ENCODE peak calls at places on chromosomes 2 and 18, in four cellular contexts. M, N, S and Q are unnamed samples.

GRCh38 chr2:46334389-46335345 is 37.5 kb downstream of the EPAS1 start:
- DNase-seq in M (no peak), N (no peak), S (no peak), Q (no peak)

GRCh38 chr2:151840216-151840691 is 12.0 kb upstream of the ARL5A start:
- DNase-seq in M (no peak), N (peak; percentile 82), S (no peak), Q (no peak)

GRCh38 chr18:59079264-59079972 is 60.3 kb upstream of the SEC11C start:
- DNase-seq in M (no peak), N (no peak), S (no peak), Q (no peak)

GRCh38 chr2:236250286-236250685 is 13.9 kb downstream of the ASB18 start:
- DNase-seq in M (no peak), N (no peak), S (peak; percentile 21), Q (no peak)

GRCh38 chr2:95001117-95001551 is 24.4 kb upstream of the MAL start:
- DNase-seq in M (no peak), N (no peak), S (no peak), Q (no peak)

GRCh38 chr2:29335391-29335790 is 220.2 kb downstream of the CLIP4 start:
- DNase-seq in M (no peak), N (no peak), S (no peak), Q (no peak)

GRCh38 chr2:28610583-28611201 is 114.8 kb downstream of the PLB1 start:
- DNase-seq in M (peak; percentile 58), N (no peak), S (peak; percentile 36), Q (no peak)

GRCh38 chr2:1781291-1782080 is 37.2 kb upstream of the PXDN start:
- DNase-seq in M (no peak), N (no peak), S (no peak), Q (no peak)

GRCh38 chr2:84940836-84941412 is 30.0 kb upstream of the KCMF1 start:
- DNase-seq in M (no peak), N (no peak), S (no peak), Q (no peak)

GRCh38 chr2:98560256-98560771 is 48.0 kb downstream of the COA5 start:
- DNase-seq in M (peak; percentile 91), N (no peak), S (no peak), Q (no peak)

GRCh38 chr2:113276906-113277425 is 1.8 kb downstream of the PAX8 start:
- DNase-seq in M (no peak), N (no peak), S (no peak), Q (no peak)

GRCh38 chr18:12904012-12904516 is 20.0 kb upstream of the PTPN2 start:
- DNase-seq in M (peak; percentile 98), N (no peak), S (no peak), Q (no peak)

GRCh38 chr2:227147023-227147422 is 17.0 kb downstream of the COL4A4 start:
- DNase-seq in M (no peak), N (no peak), S (no peak), Q (no peak)

GRCh38 chr2:42860518-42861094 is 68.2 kb upstream of the HAAO start:
- DNase-seq in M (no peak), N (no peak), S (no peak), Q (no peak)

GRCh38 chr2:189899101-189899500 is 114.9 kb downstream of the PMS1 start:
- DNase-seq in M (no peak), N (no peak), S (no peak), Q (no peak)

GRCh38 chr2:154189963-154190362 is 318.2 kb downstream of the GALNT13 start:
- DNase-seq in M (no peak), N (no peak), S (no peak), Q (no peak)

GRCh38 chr2:136025057-136025973 is 39.9 kb upstream of the DARS1 start:
- DNase-seq in M (peak; percentile 43), N (no peak), S (no peak), Q (no peak)

GRCh38 chr18:35571138-35571537 is 10.4 kb upstream of the GALNT1 start:
- DNase-seq in M (no peak), N (no peak), S (no peak), Q (no peak)

GRCh38 chr18:79979843-79980242 is 8.5 kb downstream of the TXNL4A start:
- DNase-seq in M (no peak), N (no peak), S (no peak), Q (no peak)

GRCh38 chr2:178194600-178195389 is 483 bp downstream of the OSBPL6 start:
- DNase-seq in M (peak; percentile 68), N (no peak), S (no peak), Q (peak; percentile 24)

GRCh38 chr2:159177957-159178356 is 108.5 kb downstream of the WDSUB1 start:
- DNase-seq in M (no peak), N (no peak), S (no peak), Q (no peak)

DNA sequence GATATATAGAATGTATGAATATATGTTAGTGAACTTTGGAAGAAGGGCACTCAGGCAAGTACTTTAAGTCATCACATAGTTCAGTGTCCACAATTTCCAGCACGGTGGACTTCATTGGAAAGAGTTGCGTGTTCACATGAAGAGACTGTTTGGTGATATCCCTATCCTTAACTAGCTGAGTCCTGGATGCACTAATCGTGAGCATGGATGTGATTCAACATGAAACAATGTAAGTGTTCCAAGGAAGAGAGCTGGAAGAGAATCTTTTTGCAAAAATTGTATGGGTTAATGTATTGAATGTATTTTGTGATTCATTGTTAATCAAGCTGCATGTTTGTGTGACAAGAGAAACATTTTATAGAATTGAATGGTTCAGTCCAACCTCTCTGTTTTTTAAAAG is 8.4 kb downstream of the XRCC5 start:
- DNase-seq in M (no peak), N (no peak), S (no peak), Q (no peak)
- TF ChIP-seq POLR2AphosphoS5 in M (no peak), N (no peak), S (no peak), Q (no peak)

DNA sequence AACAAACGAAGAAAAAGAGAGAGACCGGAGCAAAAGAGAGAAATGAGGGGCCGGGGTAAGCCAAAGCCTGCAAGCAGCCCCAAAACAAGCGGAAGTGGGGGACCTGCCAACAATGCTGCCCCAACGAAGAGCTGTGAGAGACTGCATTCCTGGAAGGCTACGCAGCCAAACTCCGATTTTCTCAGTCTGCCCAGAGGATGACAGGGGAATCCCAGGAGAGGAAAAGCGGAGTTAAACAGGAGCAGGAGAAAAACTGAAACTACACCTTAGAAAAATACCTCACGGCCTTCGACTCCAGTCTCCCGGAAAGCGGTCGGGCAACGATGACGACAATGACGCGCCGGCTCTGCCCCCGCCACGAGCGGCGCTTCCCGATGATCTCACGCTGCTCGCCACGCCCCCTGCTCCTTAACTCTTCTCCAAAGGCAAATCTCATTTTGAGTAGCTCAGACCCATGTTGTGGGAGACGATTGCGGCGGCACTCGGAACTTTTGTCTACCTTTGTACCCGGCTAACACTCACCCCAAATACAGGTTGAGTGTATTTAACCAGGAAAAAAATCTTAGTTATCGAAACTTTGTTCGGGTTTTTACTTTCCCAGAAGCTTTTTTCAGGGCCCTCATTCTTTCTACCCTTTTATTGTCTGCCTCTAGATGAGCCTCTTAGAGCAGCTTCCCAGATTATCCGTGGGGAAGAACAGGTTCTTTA is at the start of gene C1D:
- DNase-seq in M (peak; percentile 97), N (peak; percentile 82), S (peak; percentile 87), Q (peak; percentile 38)
- TF ChIP-seq POLR2A in M (peak; percentile 91), N (peak; percentile 74), S (peak; percentile 97), Q (peak; percentile 88)

GRCh38 chr2:224598669-224599068 is 13.5 kb upstream of the CUL3 start:
- DNase-seq in M (no peak), N (no peak), S (no peak), Q (no peak)
- TF ChIP-seq TAF1 in M (no peak), N (no peak), S (no peak), Q (no peak)

GRCh38 chr2:68365087-68365486 is at the start of gene PLEK:
- DNase-seq in M (no peak), N (no peak), S (no peak), Q (no peak)
- TF ChIP-seq POLR2AphosphoS5 in M (no peak), N (peak; percentile 98), S (no peak), Q (peak; percentile 96)

DNA sequence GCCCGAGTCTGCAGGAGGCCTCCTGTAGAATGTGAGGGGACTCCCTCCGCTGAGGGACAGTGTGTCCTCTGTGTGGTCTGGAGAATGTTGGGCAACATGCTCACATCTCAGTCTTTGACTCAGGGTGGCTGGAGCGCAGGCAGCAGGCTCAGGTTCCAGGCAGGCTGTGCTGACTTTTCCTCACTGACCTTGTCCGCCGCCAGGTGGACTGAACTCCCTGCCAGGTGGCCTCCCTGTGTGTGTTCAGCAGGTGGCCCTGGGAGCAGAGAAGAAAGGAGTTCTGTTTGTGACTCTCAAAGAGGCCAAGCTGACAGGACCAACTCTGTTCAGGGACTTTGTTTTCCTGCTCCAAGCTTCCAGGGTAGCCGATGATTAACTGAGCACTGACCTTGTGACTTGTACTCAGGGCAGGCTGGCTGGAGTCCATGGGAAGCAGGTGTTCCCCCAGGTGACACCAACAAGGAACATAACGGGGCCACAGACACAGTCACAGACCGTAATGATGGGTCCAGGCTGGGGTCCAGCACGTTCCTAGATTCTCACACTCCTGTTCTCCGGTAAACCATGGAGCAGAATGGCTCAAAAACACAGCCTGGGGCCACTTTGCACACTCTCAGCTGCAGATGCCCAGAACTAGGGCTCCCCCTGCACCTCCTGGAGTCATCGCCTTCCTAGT is 439.8 kb downstream of the RNF144A start:
- DNase-seq in M (no peak), N (no peak), S (peak; percentile 83), Q (no peak)
- TF ChIP-seq POLR2A in M (no peak), N (no peak), S (no peak), Q (no peak)

DNA sequence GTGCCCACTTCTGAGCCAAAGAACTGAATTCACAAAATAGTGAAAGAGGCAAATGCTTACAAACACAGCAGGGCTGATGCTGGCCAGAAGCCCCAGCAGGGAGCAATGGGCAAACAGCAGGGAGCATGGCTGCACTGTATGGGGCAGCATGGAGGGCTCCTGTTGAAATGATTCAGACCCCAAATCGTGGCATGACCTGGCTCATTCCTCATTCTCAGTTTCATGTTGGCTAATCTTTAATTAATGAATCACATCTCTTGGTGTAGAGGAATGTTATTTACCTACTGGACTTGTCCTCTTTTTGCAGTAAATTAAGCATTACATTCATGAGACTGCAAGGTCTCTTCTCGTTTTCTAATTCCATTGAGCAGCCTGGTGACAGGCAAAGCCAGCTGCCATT is 85.0 kb upstream of the ST8SIA3 start:
- DNase-seq in M (no peak), N (no peak), S (no peak), Q (no peak)
- TF ChIP-seq TAF1 in M (no peak), N (no peak), S (no peak), Q (no peak)

DNA sequence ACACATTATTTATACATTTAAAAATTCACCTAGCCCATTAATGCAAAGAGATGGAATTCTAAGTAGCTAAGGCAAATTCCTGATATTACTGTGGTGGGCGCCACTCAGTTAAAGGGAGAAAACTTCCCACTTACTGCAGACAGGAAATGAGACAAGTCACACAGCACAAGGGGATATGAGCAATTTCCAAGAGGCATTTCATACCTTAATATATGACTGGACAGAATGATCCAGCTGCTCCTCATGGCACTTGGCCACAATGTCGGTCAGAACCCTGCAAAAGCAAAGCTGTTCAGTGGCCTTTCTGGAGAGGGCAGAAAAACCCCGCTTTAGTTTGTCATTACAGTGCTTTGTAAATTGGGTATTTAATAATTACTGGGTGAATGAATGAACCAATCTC is 121.4 kb upstream of the CCDC195 start:
- DNase-seq in M (no peak), N (no peak), S (no peak), Q (no peak)
- TF ChIP-seq POLR2AphosphoS5 in M (no peak), N (no peak), S (no peak), Q (no peak)

GRCh38 chr18:23134780-23135678 is at the start of gene CABLES1:
- DNase-seq in M (no peak), N (no peak), S (peak; percentile 74), Q (peak; percentile 47)
- TF ChIP-seq POLR2A in M (no peak), N (peak; percentile 65), S (no peak), Q (no peak)